ENCODE peak calls at places on chromosomes 1 and 21, in six cellular contexts. E is H1, C is transverse colon, U is ovary, T is A549, H is sigmoid colon. J is an unnamed sample.

GRCh38 chr1:209648931-209649776 is 3.1 kb downstream of the LAMB3 start:
- DNase-seq in E (no peak), C (peak), U (no peak), T (peak), H (no peak), J (no peak)

GRCh38 chr21:26934383-26934782 is 32.5 kb downstream of the ADAMTS5 start:
- DNase-seq in E (no peak), C (no peak), U (no peak), T (no peak), H (no peak), J (no peak)

GRCh38 chr1:197144570-197145325 is 1.7 kb downstream of the ASPM start:
- DNase-seq in E (no peak), C (no peak), U (no peak), T (no peak), H (no peak), J (no peak)

GRCh38 chr1:46556822-46557221 is 5.4 kb upstream of the KNCN start:
- DNase-seq in E (no peak), C (no peak), U (no peak), T (no peak), H (no peak), J (no peak)

GRCh38 chr1:71047635-71048607 is at the start of gene PTGER3:
- DNase-seq in E (peak), C (peak), U (peak), T (no peak), H (peak), J (peak)

GRCh38 chr1:175319112-175319911 is 126.7 kb upstream of the KIAA0040 start:
- DNase-seq in E (peak), C (peak), U (peak), T (peak), H (peak), J (peak)

GRCh38 chr1:9780554-9781110 is 43.1 kb downstream of the CLSTN1 start:
- DNase-seq in E (no peak), C (no peak), U (no peak), T (no peak), H (peak), J (no peak)

GRCh38 chr1:232793944-232794343 is 11.3 kb upstream of the MAP10 start:
- DNase-seq in E (no peak), C (peak), U (no peak), T (no peak), H (no peak), J (no peak)

GRCh38 chr1:62230724-62231123 is 36.1 kb downstream of the L1TD1 start:
- DNase-seq in E (no peak), C (no peak), U (no peak), T (peak), H (peak), J (no peak)

GRCh38 chr1:235901461-235901860 is 34.8 kb upstream of the LYST start:
- DNase-seq in E (no peak), C (no peak), U (no peak), T (no peak), H (no peak), J (no peak)

GRCh38 chr21:31346256-31346821 is 2.3 kb upstream of the TIAM1 start:
- DNase-seq in E (no peak), C (no peak), U (no peak), T (no peak), H (no peak), J (no peak)

GRCh38 chr1:58779837-58780585 is 3.8 kb downstream of the JUN start:
- DNase-seq in E (no peak), C (peak), U (peak), T (no peak), H (peak), J (no peak)

GRCh38 chr1:181676269-181676668 is 193.0 kb downstream of the CACNA1E start:
- DNase-seq in E (peak), C (peak), U (no peak), T (peak), H (no peak), J (no peak)

GRCh38 chr1:104125935-104126334 is 376.2 kb downstream of the AMY1C start:
- DNase-seq in E (no peak), C (no peak), U (no peak), T (no peak), H (no peak), J (no peak)

GRCh38 chr21:41359289-41359688 is 2.5 kb upstream of the MX2 start:
- DNase-seq in E (no peak), C (no peak), U (no peak), T (no peak), H (no peak), J (no peak)

GRCh38 chr1:87950369-87950768 is 621.7 kb downstream of the LMO4 start:
- DNase-seq in E (no peak), C (no peak), U (no peak), T (no peak), H (no peak), J (no peak)

GRCh38 chr1:156747737-156748669 is 3.5 kb downstream of the HDGF start:
- DNase-seq in E (no peak), C (no peak), U (no peak), T (no peak), H (no peak), J (no peak)

GRCh38 chr1:9421533-9421873 is 117.8 kb upstream of the SLC25A33 start:
- DNase-seq in E (no peak), C (no peak), U (no peak), T (no peak), H (no peak), J (no peak)

GRCh38 chr1:245560460-245560859 is 405.7 kb downstream of the KIF26B start:
- DNase-seq in E (no peak), C (no peak), U (no peak), T (no peak), H (no peak), J (no peak)

GRCh38 chr1:163082971-163083370 is 13.8 kb downstream of the RGS4 start:
- DNase-seq in E (no peak), C (no peak), U (no peak), T (no peak), H (no peak), J (no peak)

GRCh38 chr1:36307601-36308330 is 1.6 kb downstream of the SH3D21 start:
- DNase-seq in E (no peak), C (no peak), U (no peak), T (no peak), H (peak), J (no peak)

GRCh38 chr1:100597069-100597741 is 59.3 kb downstream of the GPR88 start:
- DNase-seq in E (no peak), C (no peak), U (no peak), T (no peak), H (no peak), J (no peak)

GRCh38 chr1:182791464-182792179 is 2.0 kb downstream of the NPL start:
- DNase-seq in E (no peak), C (no peak), U (no peak), T (no peak), H (no peak), J (no peak)

GRCh38 chr21:37365657-37366487 is 701 bp upstream of the DYRK1A start:
- DNase-seq in E (peak), C (peak), U (peak), T (peak), H (peak), J (peak)

GRCh38 chr1:117895482-117896114 is 33.8 kb downstream of the GDAP2 start:
- DNase-seq in E (peak), C (peak), U (peak), T (peak), H (peak), J (peak)

GRCh38 chr1:91804546-91805023 is 81.4 kb downstream of the TGFBR3 start:
- DNase-seq in E (no peak), C (no peak), U (no peak), T (no peak), H (no peak), J (no peak)

GRCh38 chr21:34770581-34770980 is 101.8 kb downstream of the CLIC6 start:
- DNase-seq in E (no peak), C (no peak), U (no peak), T (no peak), H (no peak), J (no peak)

GRCh38 chr1:8371372-8371991 is 53.6 kb downstream of the SLC45A1 start:
- DNase-seq in E (no peak), C (no peak), U (no peak), T (no peak), H (no peak), J (no peak)

GRCh38 chr1:19879227-19879626 is 3.0 kb upstream of the OTUD3 start:
- DNase-seq in E (no peak), C (no peak), U (no peak), T (no peak), H (no peak), J (no peak)

GRCh38 chr1:19878637-19878985 is 3.6 kb upstream of the OTUD3 start:
- DNase-seq in E (no peak), C (peak), U (no peak), T (no peak), H (no peak), J (no peak)

GRCh38 chr1:19884312-19884711 is 2.1 kb downstream of the OTUD3 start:
- DNase-seq in E (no peak), C (no peak), U (no peak), T (no peak), H (no peak), J (no peak)

GRCh38 chr1:19885821-19886220 is 3.6 kb downstream of the OTUD3 start:
- DNase-seq in E (no peak), C (no peak), U (no peak), T (no peak), H (no peak), J (no peak)

GRCh38 chr1:19882111-19883071 is at the start of gene OTUD3:
- DNase-seq in E (peak), C (peak), U (peak), T (peak), H (peak), J (peak)
- TF ChIP-seq POLR2A in E (peak), C (peak), U (peak), T (peak), H (peak), J (peak)

GRCh38 chr1:56915960-56916359 is 49.9 kb downstream of the C8B start:
- DNase-seq in E (no peak), C (no peak), U (no peak), T (no peak), H (no peak), J (no peak)
- TF ChIP-seq EP300 in E (no peak), C (no peak), U (no peak), T (no peak), H (no peak), J (no peak)

DNA sequence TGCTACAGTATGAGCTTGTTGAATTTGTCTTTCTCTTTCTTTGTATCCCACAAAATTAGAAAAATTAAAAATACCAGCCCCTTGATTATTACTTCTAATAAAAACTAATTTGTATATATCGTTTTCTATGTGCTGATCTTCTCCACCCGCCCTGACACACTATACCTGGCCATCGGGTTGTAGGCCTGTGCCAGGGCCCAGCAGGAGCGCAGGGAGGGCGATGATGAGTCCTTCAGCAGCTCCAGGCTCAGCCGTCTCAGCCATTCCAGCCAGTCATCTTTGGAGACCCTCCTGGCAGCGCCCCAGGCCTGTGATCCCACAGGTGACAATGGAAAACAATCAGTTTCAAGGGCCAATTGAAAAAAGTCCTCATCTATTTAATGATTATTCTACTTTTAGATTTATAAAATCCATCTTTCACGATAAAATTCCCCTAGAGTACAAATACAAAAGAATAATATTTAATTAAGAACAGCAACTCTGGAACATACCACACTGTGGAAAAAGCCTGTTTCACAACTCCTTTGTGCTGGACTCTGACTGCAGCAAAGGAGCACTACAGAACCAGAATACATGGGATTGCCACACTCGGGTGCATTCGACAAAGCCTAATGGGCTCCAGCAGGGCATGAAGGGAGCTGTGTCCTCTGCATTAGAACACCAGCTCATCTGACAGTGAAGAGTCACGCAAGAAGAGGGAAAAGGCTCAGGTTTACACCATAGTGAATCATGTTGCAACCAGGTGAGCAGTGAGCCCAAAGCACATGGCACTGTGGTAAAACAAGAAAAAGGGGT is 15.4 kb downstream of the ANGPTL7 start:
- DNase-seq in E (no peak), C (no peak), U (no peak), T (no peak), H (no peak), J (no peak)
- TF ChIP-seq POLR2A in E (no peak), C (no peak), U (no peak), T (no peak), H (no peak), J (no peak)

GRCh38 chr1:55190092-55190491 is 25.1 kb downstream of the USP24 start:
- DNase-seq in E (no peak), C (no peak), U (no peak), T (no peak), H (no peak), J (no peak)
- TF ChIP-seq EP300 in E (no peak), C (no peak), U (no peak), T (no peak), H (no peak), J (no peak)

GRCh38 chr21:43942621-43943020 is 69.5 kb upstream of the TRAPPC10 start:
- DNase-seq in E (no peak), C (no peak), U (no peak), T (no peak), H (no peak), J (no peak)
- TF ChIP-seq POLR2A in E (no peak), C (no peak), U (no peak), T (no peak), H (no peak), J (no peak)

DNA sequence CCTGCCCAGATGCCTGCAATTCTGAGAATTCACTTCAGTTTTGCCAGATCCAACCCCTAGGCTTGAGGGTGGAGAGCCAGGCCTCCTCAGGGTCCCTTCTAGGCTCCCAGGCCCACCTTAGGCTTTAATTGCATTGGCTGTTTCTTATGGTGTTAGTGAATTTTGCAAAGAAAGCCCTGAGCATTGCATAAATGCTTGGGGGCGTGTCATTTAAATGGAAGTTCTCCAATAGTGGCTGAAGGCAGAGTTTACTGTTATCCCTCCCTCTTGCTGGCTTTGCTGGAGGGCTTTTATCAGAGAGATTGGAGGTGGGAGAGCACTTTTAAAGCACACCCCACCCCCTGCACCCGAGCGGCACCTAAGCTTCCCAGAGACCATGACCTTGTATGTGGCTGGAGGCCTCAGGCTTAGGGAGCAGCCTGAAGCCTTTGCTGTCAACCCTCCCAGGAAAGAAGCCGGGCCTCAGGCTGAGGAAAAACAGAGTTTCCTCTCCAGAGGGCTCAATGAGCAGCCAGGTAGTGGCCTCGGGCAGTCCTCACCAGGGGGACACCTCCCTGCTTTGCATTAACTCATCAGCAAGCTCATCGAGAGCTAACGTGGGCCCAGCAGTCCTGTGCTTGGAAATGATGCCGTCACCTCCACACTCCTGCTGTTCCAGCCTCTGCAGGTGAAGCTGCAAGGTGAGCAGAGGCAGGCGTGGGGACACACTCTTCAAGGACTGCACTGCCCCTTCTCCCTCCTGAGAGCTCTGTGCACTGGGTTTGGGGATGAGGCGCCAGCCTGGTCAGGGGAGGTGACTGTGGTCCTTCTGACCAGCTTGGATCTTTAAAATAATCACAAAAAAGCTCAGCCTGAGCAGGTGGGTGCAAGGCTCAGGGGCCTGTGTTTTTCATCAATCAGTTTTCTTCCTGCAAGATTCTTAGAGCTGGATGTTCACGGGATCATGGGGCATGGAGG is 58.0 kb downstream of the STUM start:
- DNase-seq in E (no peak), C (no peak), U (peak), T (no peak), H (peak), J (no peak)
- TF ChIP-seq EP300 in E (no peak), C (no peak), U (no peak), T (no peak), H (no peak), J (no peak)

GRCh38 chr1:154420172-154420571 is 15.0 kb downstream of the IL6R start:
- DNase-seq in E (no peak), C (peak), U (peak), T (peak), H (peak), J (peak)
- TF ChIP-seq POLR2A in E (no peak), C (no peak), U (no peak), T (no peak), H (no peak), J (no peak)

DNA sequence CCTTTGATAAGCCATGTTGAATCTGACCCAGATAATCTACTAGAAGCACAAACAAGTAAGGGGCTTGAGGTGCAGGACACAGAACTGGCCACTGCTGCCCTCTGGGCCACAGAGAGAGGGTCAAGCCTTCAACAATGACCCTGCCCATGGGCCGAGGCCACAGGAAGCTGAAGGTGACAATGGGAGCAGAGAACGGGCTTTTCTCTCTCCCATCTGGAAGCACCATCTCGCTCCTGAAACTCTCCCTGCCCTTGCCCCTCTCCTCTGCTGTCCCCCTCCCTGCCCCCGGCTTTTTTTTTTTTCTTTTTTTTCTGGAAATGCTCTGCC is 133.1 kb upstream of the DUSP10 start:
- DNase-seq in E (no peak), C (no peak), U (no peak), T (no peak), H (no peak), J (no peak)
- TF ChIP-seq EP300 in E (no peak), C (no peak), U (no peak), T (no peak), H (no peak), J (no peak)

GRCh38 chr1:173868266-173869107 is at the start of gene ZBTB37:
- DNase-seq in E (peak), C (peak), U (peak), T (peak), H (peak), J (peak)
- TF ChIP-seq POLR2A in E (no peak), C (peak), U (no peak), T (peak), H (peak), J (no peak)